ENCODE peak calls at places on chromosomes 3 and 15, in six cellular contexts. One of them, this sample, is unnamed.

GRCh38 chr3:186108106-186108940 is 566 bp downstream of the ETV5 start:
- DNase-seq in HepG2: peak; percentile 59
- DNase-seq in IMR-90: peak; percentile 66
- DNase-seq in A549: peak; percentile 70
- DNase-seq in GM12878: no peak
- DNase-seq in K562: peak; percentile 73
- DNase-seq in this sample: peak; percentile 87

GRCh38 chr3:57069471-57070010 is 9.1 kb downstream of the SPATA12 start:
- DNase-seq in HepG2: no peak
- DNase-seq in IMR-90: no peak
- DNase-seq in A549: no peak
- DNase-seq in GM12878: no peak
- DNase-seq in K562: no peak
- DNase-seq in this sample: no peak

GRCh38 chr3:54126551-54126950 is 4.2 kb downstream of the CACNA2D3 start:
- DNase-seq in HepG2: no peak
- DNase-seq in IMR-90: no peak
- DNase-seq in A549: no peak
- DNase-seq in GM12878: no peak
- DNase-seq in K562: no peak
- DNase-seq in this sample: no peak

GRCh38 chr3:139558351-139559170 is 19.0 kb upstream of the RBP1 start:
- DNase-seq in HepG2: no peak
- DNase-seq in IMR-90: no peak
- DNase-seq in A549: no peak
- DNase-seq in GM12878: no peak
- DNase-seq in K562: no peak
- DNase-seq in this sample: no peak

GRCh38 chr3:107206141-107206540 is 171.1 kb upstream of the CCDC54 start:
- DNase-seq in HepG2: peak; percentile 32
- DNase-seq in IMR-90: peak; percentile 59
- DNase-seq in A549: peak; percentile 51
- DNase-seq in GM12878: no peak
- DNase-seq in K562: peak; percentile 50
- DNase-seq in this sample: peak; percentile 27

GRCh38 chr15:40254452-40254851 is 15.6 kb downstream of the PAK6 start:
- DNase-seq in HepG2: no peak
- DNase-seq in IMR-90: no peak
- DNase-seq in A549: no peak
- DNase-seq in GM12878: no peak
- DNase-seq in K562: no peak
- DNase-seq in this sample: no peak

GRCh38 chr3:138456961-138457862 is 22.8 kb downstream of the ESYT3 start:
- DNase-seq in HepG2: no peak
- DNase-seq in IMR-90: no peak
- DNase-seq in A549: no peak
- DNase-seq in GM12878: no peak
- DNase-seq in K562: no peak
- DNase-seq in this sample: no peak

GRCh38 chr3:78963771-78964170 is 804.0 kb downstream of the ROBO1 start:
- DNase-seq in HepG2: no peak
- DNase-seq in IMR-90: no peak
- DNase-seq in A549: no peak
- DNase-seq in GM12878: no peak
- DNase-seq in K562: no peak
- DNase-seq in this sample: no peak

GRCh38 chr15:60471314-60471713 is 7.6 kb downstream of the ICE2 start:
- DNase-seq in HepG2: no peak
- DNase-seq in IMR-90: no peak
- DNase-seq in A549: peak; percentile 17
- DNase-seq in GM12878: no peak
- DNase-seq in K562: no peak
- DNase-seq in this sample: peak; percentile 21

GRCh38 chr3:15476378-15476777 is 45.1 kb downstream of the COLQ start:
- DNase-seq in HepG2: no peak
- DNase-seq in IMR-90: peak; percentile 61
- DNase-seq in A549: no peak
- DNase-seq in GM12878: no peak
- DNase-seq in K562: no peak
- DNase-seq in this sample: no peak

GRCh38 chr3:21142949-21143348 is 608.1 kb downstream of the ZNF385D start:
- DNase-seq in HepG2: no peak
- DNase-seq in IMR-90: no peak
- DNase-seq in A549: no peak
- DNase-seq in GM12878: no peak
- DNase-seq in K562: no peak
- DNase-seq in this sample: no peak

GRCh38 chr15:29337156-29337959 is 67.7 kb upstream of the NSMCE3 start:
- DNase-seq in HepG2: no peak
- DNase-seq in IMR-90: peak; percentile 25
- DNase-seq in A549: no peak
- DNase-seq in GM12878: no peak
- DNase-seq in K562: no peak
- DNase-seq in this sample: no peak

GRCh38 chr3:72517804-72518442 is 330.3 kb downstream of the SHQ1 start:
- DNase-seq in HepG2: no peak
- DNase-seq in IMR-90: peak; percentile 8
- DNase-seq in A549: no peak
- DNase-seq in GM12878: no peak
- DNase-seq in K562: no peak
- DNase-seq in this sample: peak; percentile 56

GRCh38 chr15:65612616-65612946 is 1.6 kb upstream of the INTS14 start:
- DNase-seq in HepG2: no peak
- DNase-seq in IMR-90: peak; percentile 21
- DNase-seq in A549: no peak
- DNase-seq in GM12878: no peak
- DNase-seq in K562: no peak
- DNase-seq in this sample: no peak

GRCh38 chr3:63972196-63972595 is 51.1 kb downstream of the PSMD6 start:
- DNase-seq in HepG2: no peak
- DNase-seq in IMR-90: peak; percentile 89
- DNase-seq in A549: no peak
- DNase-seq in GM12878: no peak
- DNase-seq in K562: no peak
- DNase-seq in this sample: no peak

GRCh38 chr15:39165026-39165706 is 415.7 kb upstream of the THBS1 start:
- DNase-seq in HepG2: no peak
- DNase-seq in IMR-90: peak; percentile 75
- DNase-seq in A549: no peak
- DNase-seq in GM12878: no peak
- DNase-seq in K562: no peak
- DNase-seq in this sample: no peak

GRCh38 chr3:41241159-41241558 is 41.9 kb downstream of the CTNNB1 start:
- DNase-seq in HepG2: no peak
- DNase-seq in IMR-90: no peak
- DNase-seq in A549: no peak
- DNase-seq in GM12878: no peak
- DNase-seq in K562: no peak
- DNase-seq in this sample: no peak

GRCh38 chr15:71251548-71252035 is 136.3 kb downstream of the THSD4 start:
- DNase-seq in HepG2: no peak
- DNase-seq in IMR-90: no peak
- DNase-seq in A549: peak; percentile 68
- DNase-seq in GM12878: no peak
- DNase-seq in K562: no peak
- DNase-seq in this sample: peak; percentile 57

GRCh38 chr3:99708207-99708745 is 69.9 kb downstream of the COL8A1 start:
- DNase-seq in HepG2: no peak
- DNase-seq in IMR-90: peak; percentile 33
- DNase-seq in A549: no peak
- DNase-seq in GM12878: no peak
- DNase-seq in K562: no peak
- DNase-seq in this sample: no peak

GRCh38 chr3:52779411-52780297 is 2.3 kb downstream of the ITIH1 start:
- DNase-seq in HepG2: no peak
- DNase-seq in IMR-90: no peak
- DNase-seq in A549: no peak
- DNase-seq in GM12878: peak; percentile 41
- DNase-seq in K562: no peak
- DNase-seq in this sample: no peak
- TF ChIP-seq SMC3 in HepG2: no peak
- TF ChIP-seq SMC3 in IMR-90: no peak
- TF ChIP-seq SMC3 in A549: no peak
- TF ChIP-seq SMC3 in GM12878: no peak
- TF ChIP-seq SMC3 in K562: no peak
- TF ChIP-seq SMC3 in this sample: no peak

GRCh38 chr3:97439373-97439772 is 325.2 kb upstream of the ARL6 start:
- DNase-seq in HepG2: no peak
- DNase-seq in IMR-90: no peak
- DNase-seq in A549: no peak
- DNase-seq in GM12878: no peak
- DNase-seq in K562: no peak
- DNase-seq in this sample: no peak
- TF ChIP-seq SMC3 in HepG2: no peak
- TF ChIP-seq SMC3 in IMR-90: no peak
- TF ChIP-seq SMC3 in A549: no peak
- TF ChIP-seq SMC3 in GM12878: no peak
- TF ChIP-seq SMC3 in K562: no peak
- TF ChIP-seq SMC3 in this sample: no peak

DNA sequence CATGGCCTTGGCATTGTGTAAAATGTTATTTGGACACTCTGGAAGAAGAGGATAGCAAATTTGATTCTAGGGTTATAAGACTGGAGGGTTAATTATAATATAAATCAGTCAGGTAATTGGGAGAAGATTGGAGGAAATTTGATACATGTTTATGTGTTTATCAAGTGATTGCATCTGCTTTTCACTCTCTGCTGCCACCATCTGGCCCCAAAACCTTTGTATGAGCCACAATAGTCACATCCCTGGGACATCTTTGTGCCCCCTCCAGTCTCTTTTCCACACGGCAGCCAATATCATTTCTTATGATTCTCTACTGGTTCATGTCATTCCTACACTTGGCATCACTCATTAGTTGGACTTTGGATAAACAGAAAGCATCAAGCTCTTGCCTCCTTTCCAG is 602.2 kb upstream of the SUCLG2 start:
- DNase-seq in HepG2: no peak
- DNase-seq in IMR-90: no peak
- DNase-seq in A549: peak; percentile 5
- DNase-seq in GM12878: no peak
- DNase-seq in K562: no peak
- DNase-seq in this sample: peak; percentile 8
- TF ChIP-seq SMC3 in HepG2: peak; percentile 32
- TF ChIP-seq SMC3 in IMR-90: no peak
- TF ChIP-seq SMC3 in A549: peak; percentile 24
- TF ChIP-seq SMC3 in GM12878: peak; percentile 25
- TF ChIP-seq SMC3 in K562: no peak
- TF ChIP-seq SMC3 in this sample: peak; percentile 25

GRCh38 chr15:85112997-85113396 is 131.3 kb downstream of the PDE8A start:
- DNase-seq in HepG2: no peak
- DNase-seq in IMR-90: no peak
- DNase-seq in A549: no peak
- DNase-seq in GM12878: no peak
- DNase-seq in K562: no peak
- DNase-seq in this sample: no peak

GRCh38 chr15:85109333-85109732 is 127.7 kb downstream of the PDE8A start:
- DNase-seq in HepG2: no peak
- DNase-seq in IMR-90: no peak
- DNase-seq in A549: no peak
- DNase-seq in GM12878: no peak
- DNase-seq in K562: no peak
- DNase-seq in this sample: no peak

GRCh38 chr15:85104584-85104983 is 122.9 kb downstream of the PDE8A start:
- DNase-seq in HepG2: no peak
- DNase-seq in IMR-90: no peak
- DNase-seq in A549: no peak
- DNase-seq in GM12878: no peak
- DNase-seq in K562: no peak
- DNase-seq in this sample: no peak

DNA sequence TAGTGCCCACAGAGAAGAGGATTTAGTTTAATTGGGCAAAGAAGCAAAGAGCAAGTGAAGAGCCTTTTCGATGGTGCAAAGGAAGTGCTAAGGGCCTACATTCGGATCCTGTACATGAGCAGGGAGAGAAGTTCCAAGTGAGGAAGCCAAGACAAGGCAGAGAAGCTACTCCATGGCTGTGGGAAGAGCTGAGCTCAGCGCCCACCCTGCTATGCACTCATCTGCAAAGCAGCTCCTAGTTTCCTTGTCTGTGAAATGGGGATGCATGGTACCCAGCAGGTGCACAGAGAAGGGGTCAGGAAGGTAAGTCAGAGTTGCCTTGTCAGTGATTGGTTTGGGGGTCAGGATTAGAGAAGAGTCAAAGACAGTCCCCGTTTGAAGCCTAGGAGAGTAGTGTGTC is 126.5 kb downstream of the PDE8A start:
- DNase-seq in HepG2: no peak
- DNase-seq in IMR-90: no peak
- DNase-seq in A549: no peak
- DNase-seq in GM12878: no peak
- DNase-seq in K562: no peak
- DNase-seq in this sample: no peak
- TF ChIP-seq SMC3 in HepG2: no peak
- TF ChIP-seq SMC3 in IMR-90: no peak
- TF ChIP-seq SMC3 in A549: no peak
- TF ChIP-seq SMC3 in GM12878: no peak
- TF ChIP-seq SMC3 in K562: no peak
- TF ChIP-seq SMC3 in this sample: no peak

DNA sequence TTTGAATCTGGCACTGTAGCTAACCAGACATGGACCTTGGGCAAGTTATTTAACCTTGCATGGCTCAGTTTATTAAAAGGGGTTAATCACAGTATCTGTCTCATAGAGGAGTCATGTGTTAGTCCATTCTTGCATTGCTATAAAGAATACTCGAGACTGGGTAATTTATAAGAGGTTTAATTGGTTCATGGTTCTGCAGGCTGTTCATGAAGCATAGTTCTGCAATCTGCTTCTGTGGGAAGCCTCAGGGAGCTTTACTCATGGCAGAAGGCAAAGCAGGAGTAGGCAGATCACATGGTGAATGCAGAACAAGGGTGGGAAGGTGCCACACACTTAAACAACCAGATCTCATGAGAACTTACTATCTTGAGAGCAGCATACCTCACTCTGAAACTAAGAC is 42.3 kb upstream of the PTX3 start:
- DNase-seq in HepG2: no peak
- DNase-seq in IMR-90: peak; percentile 21
- DNase-seq in A549: no peak
- DNase-seq in GM12878: no peak
- DNase-seq in K562: no peak
- DNase-seq in this sample: no peak
- TF ChIP-seq SMC3 in HepG2: no peak
- TF ChIP-seq SMC3 in IMR-90: no peak
- TF ChIP-seq SMC3 in A549: no peak
- TF ChIP-seq SMC3 in GM12878: no peak
- TF ChIP-seq SMC3 in K562: no peak
- TF ChIP-seq SMC3 in this sample: no peak

DNA sequence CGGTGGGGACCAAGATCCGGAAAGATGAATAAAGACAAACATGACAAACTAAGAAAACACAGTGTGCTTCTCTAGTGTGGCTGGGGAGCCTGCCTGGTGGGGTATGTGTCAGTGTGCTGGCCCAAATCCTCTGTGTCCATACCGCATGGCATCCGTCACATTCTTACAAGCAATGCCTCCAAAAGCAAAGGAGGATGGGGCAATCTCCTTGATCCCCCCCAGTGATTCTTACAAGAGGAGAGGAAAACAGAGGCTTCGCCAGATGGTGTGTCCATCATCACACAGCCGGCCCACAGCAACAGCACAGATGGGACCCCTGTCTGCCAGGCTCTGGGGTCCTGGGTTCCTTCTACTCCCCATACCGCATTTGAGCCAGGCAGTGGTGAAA is 558 bp upstream of the IL17RC start:
- DNase-seq in HepG2: no peak
- DNase-seq in IMR-90: peak; percentile 48
- DNase-seq in A549: no peak
- DNase-seq in GM12878: no peak
- DNase-seq in K562: no peak
- DNase-seq in this sample: no peak
- TF ChIP-seq SMC3 in HepG2: no peak
- TF ChIP-seq SMC3 in IMR-90: no peak
- TF ChIP-seq SMC3 in A549: no peak
- TF ChIP-seq SMC3 in GM12878: no peak
- TF ChIP-seq SMC3 in K562: no peak
- TF ChIP-seq SMC3 in this sample: no peak